ENCODE peak calls at places on chromosomes 13 and 19, in six cellular contexts. One of them, this sample, is unnamed.

GRCh38 chr19:4609878-4610511 is 29.3 kb upstream of the TNFAIP8L1 start:
- DNase-seq in AG08396: no peak
- DNase-seq in GM12892: no peak
- DNase-seq in CD4-positive, alpha-beta T cell: no peak
- DNase-seq in Peyer's patch: no peak
- DNase-seq in tibial artery: no peak
- DNase-seq in this sample: no peak

GRCh38 chr19:29660835-29661234 is 4.4 kb upstream of the PLEKHF1 start:
- DNase-seq in AG08396: no peak
- DNase-seq in GM12892: no peak
- DNase-seq in CD4-positive, alpha-beta T cell: no peak
- DNase-seq in Peyer's patch: no peak
- DNase-seq in tibial artery: no peak
- DNase-seq in this sample: no peak

GRCh38 chr19:13846533-13847032 is 30.4 kb upstream of the NANOS3 start:
- DNase-seq in AG08396: peak
- DNase-seq in GM12892: peak
- DNase-seq in CD4-positive, alpha-beta T cell: peak
- DNase-seq in Peyer's patch: peak
- DNase-seq in tibial artery: peak
- DNase-seq in this sample: peak

GRCh38 chr19:46394398-46394797 is 19.0 kb downstream of the CCDC8 start:
- DNase-seq in AG08396: no peak
- DNase-seq in GM12892: no peak
- DNase-seq in CD4-positive, alpha-beta T cell: no peak
- DNase-seq in Peyer's patch: no peak
- DNase-seq in tibial artery: no peak
- DNase-seq in this sample: no peak

GRCh38 chr13:27667946-27668345 is 46.3 kb downstream of the POLR1D start:
- DNase-seq in AG08396: no peak
- DNase-seq in GM12892: no peak
- DNase-seq in CD4-positive, alpha-beta T cell: no peak
- DNase-seq in Peyer's patch: no peak
- DNase-seq in tibial artery: no peak
- DNase-seq in this sample: no peak

GRCh38 chr13:79679334-79679733 is 198.4 kb downstream of the NDFIP2 start:
- DNase-seq in AG08396: peak
- DNase-seq in GM12892: no peak
- DNase-seq in CD4-positive, alpha-beta T cell: no peak
- DNase-seq in Peyer's patch: peak
- DNase-seq in tibial artery: peak
- DNase-seq in this sample: peak

GRCh38 chr13:113666324-113666660 is 727 bp upstream of the GRK1 start:
- DNase-seq in AG08396: no peak
- DNase-seq in GM12892: no peak
- DNase-seq in CD4-positive, alpha-beta T cell: no peak
- DNase-seq in Peyer's patch: no peak
- DNase-seq in tibial artery: no peak
- DNase-seq in this sample: no peak

GRCh38 chr13:43877788-43878187 is 1.8 kb downstream of the CCDC122 start:
- DNase-seq in AG08396: no peak
- DNase-seq in GM12892: no peak
- DNase-seq in CD4-positive, alpha-beta T cell: no peak
- DNase-seq in Peyer's patch: no peak
- DNase-seq in tibial artery: no peak
- DNase-seq in this sample: no peak

GRCh38 chr13:36251528-36251927 is 37.2 kb upstream of the SOHLH2 start:
- DNase-seq in AG08396: no peak
- DNase-seq in GM12892: no peak
- DNase-seq in CD4-positive, alpha-beta T cell: no peak
- DNase-seq in Peyer's patch: no peak
- DNase-seq in tibial artery: no peak
- DNase-seq in this sample: no peak

GRCh38 chr13:65660696-65661095 is 1569.4 kb downstream of the PCDH9 start:
- DNase-seq in AG08396: no peak
- DNase-seq in GM12892: no peak
- DNase-seq in CD4-positive, alpha-beta T cell: no peak
- DNase-seq in Peyer's patch: no peak
- DNase-seq in tibial artery: no peak
- DNase-seq in this sample: no peak

GRCh38 chr19:17245535-17245984 is at the start of gene NR2F6:
- DNase-seq in AG08396: no peak
- DNase-seq in GM12892: no peak
- DNase-seq in CD4-positive, alpha-beta T cell: no peak
- DNase-seq in Peyer's patch: no peak
- DNase-seq in tibial artery: no peak
- DNase-seq in this sample: no peak

GRCh38 chr13:26024558-26024957 is 27.3 kb downstream of the SHISA2 start:
- DNase-seq in AG08396: no peak
- DNase-seq in GM12892: no peak
- DNase-seq in CD4-positive, alpha-beta T cell: no peak
- DNase-seq in Peyer's patch: no peak
- DNase-seq in tibial artery: no peak
- DNase-seq in this sample: no peak

GRCh38 chr13:34696296-34696695 is 245.8 kb upstream of the NBEA start:
- DNase-seq in AG08396: no peak
- DNase-seq in GM12892: no peak
- DNase-seq in CD4-positive, alpha-beta T cell: no peak
- DNase-seq in Peyer's patch: no peak
- DNase-seq in tibial artery: no peak
- DNase-seq in this sample: no peak

GRCh38 chr13:113442985-113443362 is 10.3 kb downstream of the ADPRHL1 start:
- DNase-seq in AG08396: no peak
- DNase-seq in GM12892: no peak
- DNase-seq in CD4-positive, alpha-beta T cell: no peak
- DNase-seq in Peyer's patch: no peak
- DNase-seq in tibial artery: no peak
- DNase-seq in this sample: no peak

GRCh38 chr19:55390461-55390880 is 4.7 kb downstream of the RPL28 start:
- DNase-seq in AG08396: no peak
- DNase-seq in GM12892: no peak
- DNase-seq in CD4-positive, alpha-beta T cell: no peak
- DNase-seq in Peyer's patch: no peak
- DNase-seq in tibial artery: no peak
- DNase-seq in this sample: peak

GRCh38 chr19:8663920-8664670 is 33.7 kb downstream of the NFILZ start:
- DNase-seq in AG08396: no peak
- DNase-seq in GM12892: no peak
- DNase-seq in CD4-positive, alpha-beta T cell: peak
- DNase-seq in Peyer's patch: peak
- DNase-seq in tibial artery: no peak
- DNase-seq in this sample: no peak

GRCh38 chr19:38975861-38976271 is 324 bp upstream of the FBXO17 start:
- DNase-seq in AG08396: no peak
- DNase-seq in GM12892: no peak
- DNase-seq in CD4-positive, alpha-beta T cell: no peak
- DNase-seq in Peyer's patch: no peak
- DNase-seq in tibial artery: no peak
- DNase-seq in this sample: peak

GRCh38 chr13:114043421-114044053 is 69.7 kb upstream of the C13orf46 start:
- DNase-seq in AG08396: peak
- DNase-seq in GM12892: no peak
- DNase-seq in CD4-positive, alpha-beta T cell: no peak
- DNase-seq in Peyer's patch: peak
- DNase-seq in tibial artery: peak
- DNase-seq in this sample: peak

GRCh38 chr19:2168619-2169424 is 5.1 kb downstream of the DOT1L start:
- DNase-seq in AG08396: peak
- DNase-seq in GM12892: peak
- DNase-seq in CD4-positive, alpha-beta T cell: no peak
- DNase-seq in Peyer's patch: peak
- DNase-seq in tibial artery: peak
- DNase-seq in this sample: peak

GRCh38 chr19:574658-575526 is 2.5 kb downstream of the BSG start:
- DNase-seq in AG08396: no peak
- DNase-seq in GM12892: no peak
- DNase-seq in CD4-positive, alpha-beta T cell: no peak
- DNase-seq in Peyer's patch: peak
- DNase-seq in tibial artery: no peak
- DNase-seq in this sample: no peak

GRCh38 chr13:50448535-50448981 is 394.9 kb downstream of the DLEU7 start:
- DNase-seq in AG08396: no peak
- DNase-seq in GM12892: no peak
- DNase-seq in CD4-positive, alpha-beta T cell: no peak
- DNase-seq in Peyer's patch: no peak
- DNase-seq in tibial artery: no peak
- DNase-seq in this sample: no peak

GRCh38 chr19:45152504-45153338 is 8.1 kb downstream of the NKPD1 start:
- DNase-seq in AG08396: peak
- DNase-seq in GM12892: peak
- DNase-seq in CD4-positive, alpha-beta T cell: peak
- DNase-seq in Peyer's patch: peak
- DNase-seq in tibial artery: no peak
- DNase-seq in this sample: peak

GRCh38 chr13:89748716-89749115 is 1598.8 kb upstream of the MIR17HG start:
- DNase-seq in AG08396: no peak
- DNase-seq in GM12892: no peak
- DNase-seq in CD4-positive, alpha-beta T cell: no peak
- DNase-seq in Peyer's patch: no peak
- DNase-seq in tibial artery: no peak
- DNase-seq in this sample: peak